ENCODE peak calls at places on chromosomes 12 and 14, in four cellular contexts. Z is tibial artery, U is endothelial cell of umbilical vein, N is H7. B is an unnamed sample. For H3K27me3, the result is how much of the 10 kb centered on the place peaks cover.

GRCh38 chr12:9649532-9649940 is 20.0 kb upstream of the CLEC2D start:
- DNase-seq in U (no peak), N (peak), Z (no peak), B (no peak)

GRCh38 chr12:7884687-7885086 is 12.0 kb upstream of the SLC2A14 start:
- DNase-seq in U (no peak), N (no peak), Z (no peak), B (no peak)

GRCh38 chr14:22555573-22556011 is 33.4 kb downstream of the DAD1 start:
- DNase-seq in U (no peak), N (no peak), Z (no peak), B (peak)

GRCh38 chr14:71610149-71610548 is 322.1 kb upstream of the RGS6 start:
- DNase-seq in Z (no peak), N (no peak), U (no peak), B (no peak)

GRCh38 chr12:7060353-7060954 is at the start of gene C1S:
- DNase-seq in U (peak), N (peak), Z (peak), B (peak)

GRCh38 chr12:96143392-96143791 is 50.8 kb upstream of the ELK3 start:
- DNase-seq in N (no peak), Z (no peak), U (no peak), B (no peak)

GRCh38 chr12:62915130-62915529 is 19.8 kb downstream of the PPM1H start:
- DNase-seq in Z (no peak), U (no peak), N (no peak), B (no peak)

GRCh38 chr12:26121841-26122680 is 2.8 kb downstream of the BHLHE41 start:
- DNase-seq in N (peak), Z (peak), U (peak), B (peak)

GRCh38 chr12:93689076-93689834 is 12.1 kb downstream of the CRADD start:
- DNase-seq in Z (no peak), N (no peak), U (no peak), B (peak)

GRCh38 chr14:58298880-58299664 is 717 bp downstream of the ARID4A start:
- DNase-seq in Z (peak), U (peak), N (peak), B (peak)

GRCh38 chr12:110107369-110108281 is 16.5 kb upstream of the IFT81 start:
- DNase-seq in N (no peak), U (peak), Z (peak), B (peak)

GRCh38 chr12:14961466-14962155 is at the start of gene ARHGDIB:
- DNase-seq in N (no peak), U (peak), Z (no peak), B (no peak)

GRCh38 chr14:63436286-63437098 is 106.7 kb downstream of the PPP2R5E start:
- DNase-seq in Z (no peak), N (no peak), U (no peak), B (no peak)

GRCh38 chr12:90978117-90978770 is 23.3 kb upstream of the CCER1 start:
- DNase-seq in N (no peak), Z (no peak), U (peak), B (peak)

GRCh38 chr14:62409909-62410308 is 635.3 kb downstream of the KCNH5 start:
- DNase-seq in U (no peak), N (no peak), Z (no peak), B (no peak)

GRCh38 chr14:46344327-46344937 is 307.1 kb downstream of the RPL10L start:
- DNase-seq in N (peak), Z (no peak), U (peak), B (no peak)

GRCh38 chr12:102685841-102686240 is 205.5 kb upstream of the IGF1 start:
- DNase-seq in N (no peak), Z (no peak), U (no peak), B (peak)

GRCh38 chr14:86596024-86596423 is 1066.1 kb downstream of the FLRT2 start:
- DNase-seq in U (no peak), N (no peak), Z (no peak), B (no peak)

GRCh38 chr12:121798807-121799174 is 5.0 kb upstream of the SETD1B start:
- DNase-seq in U (no peak), Z (no peak), N (no peak), B (no peak)

GRCh38 chr12:94571556-94571955 is 78.8 kb downstream of the TMCC3 start:
- DNase-seq in U (peak), Z (no peak), N (no peak), B (no peak)

GRCh38 chr14:81565441-81566290 is 32.0 kb upstream of the SEL1L start:
- DNase-seq in Z (no peak), U (peak), N (peak), B (peak)

GRCh38 chr14:64235652-64236640 is 58.2 kb downstream of the ESR2 start:
- DNase-seq in U (no peak), Z (no peak), N (no peak), B (no peak)

GRCh38 chr12:56518570-56518969 is 3.0 kb upstream of the RBMS2 start:
- DNase-seq in N (no peak), U (peak), Z (no peak), B (peak)

GRCh38 chr12:58976146-58976545 is 55.8 kb upstream of the LRIG3 start:
- DNase-seq in N (no peak), Z (no peak), U (no peak), B (no peak)

GRCh38 chr14:83463500-83464098 is 1929.9 kb upstream of the SEL1L start:
- DNase-seq in Z (no peak), N (peak), U (peak), B (no peak)

GRCh38 chr14:33602396-33602795 is 348.5 kb downstream of the EGLN3 start:
- DNase-seq in N (no peak), Z (no peak), U (no peak), B (no peak)

GRCh38 chr12:108638997-108639822 is 5.5 kb upstream of the SELPLG start:
- DNase-seq in U (no peak), Z (no peak), N (no peak), B (no peak)

GRCh38 chr14:33120966-33121365 is 182.3 kb downstream of the NPAS3 start:
- DNase-seq in Z (no peak), U (no peak), N (no peak), B (no peak)

GRCh38 chr14:63266106-63266505 is 52.6 kb downstream of the GPHB5 start:
- DNase-seq in Z (no peak), U (no peak), N (no peak), B (no peak)

GRCh38 chr14:92917041-92917940 is 5.7 kb upstream of the CHGA start:
- DNase-seq in Z (no peak), U (no peak), N (no peak), B (peak)
- H3K27me3 ChIP-seq in Z (under half), U (under half), N (under half), B (under half)

GRCh38 chr12:53989227-53990113 is 4.5 kb downstream of the HOXC10 start:
- DNase-seq in U (peak), N (no peak), Z (no peak), B (peak)

GRCh38 chr12:53986686-53987180 is 1.8 kb downstream of the HOXC10 start:
- DNase-seq in N (no peak), U (no peak), Z (no peak), B (peak)

GRCh38 chr12:53987748-53988147 is 2.8 kb downstream of the HOXC10 start:
- DNase-seq in Z (no peak), N (no peak), U (no peak), B (no peak)

GRCh38 chr12:53990311-53991076 is 5.5 kb downstream of the HOXC10 start:
- DNase-seq in Z (no peak), U (no peak), N (no peak), B (no peak)

GRCh38 chr12:53988519-53989226 is 3.7 kb downstream of the HOXC10 start:
- DNase-seq in N (no peak), U (no peak), Z (no peak), B (no peak)
- H3K27me3 ChIP-seq in N (half or more), U (half or more), Z (under half), B (under half)

GRCh38 chr14:99678198-99678597 is 5.9 kb upstream of the CYP46A1 start:
- DNase-seq in N (no peak), U (no peak), Z (peak), B (peak)

GRCh38 chr14:99679111-99679510 is 5.0 kb upstream of the CYP46A1 start:
- DNase-seq in Z (peak), U (no peak), N (no peak), B (peak)

GRCh38 chr14:99679996-99680395 is 4.1 kb upstream of the CYP46A1 start:
- DNase-seq in Z (peak), N (no peak), U (no peak), B (no peak)

GRCh38 chr14:99681101-99681831 is 2.8 kb upstream of the CYP46A1 start:
- DNase-seq in Z (peak), N (no peak), U (no peak), B (no peak)

GRCh38 chr14:99679543-99679942 is 4.6 kb upstream of the CYP46A1 start:
- DNase-seq in Z (peak), U (no peak), N (no peak), B (peak)
- H3K27me3 ChIP-seq in Z (under half), U (under half), N (under half), B (under half)

GRCh38 chr12:19506497-19506896 is 67.2 kb downstream of the AEBP2 start:
- DNase-seq in U (no peak), N (no peak), Z (no peak), B (no peak)
- H3K27me3 ChIP-seq in U (under half), N (under half), Z (under half), B (under half)

GRCh38 chr12:130162267-130162666 is at the start of gene FZD10:
- DNase-seq in U (no peak), Z (peak), N (peak), B (no peak)
- H3K27me3 ChIP-seq in U (under half), Z (half or more), N (half or more), B (under half)

DNA sequence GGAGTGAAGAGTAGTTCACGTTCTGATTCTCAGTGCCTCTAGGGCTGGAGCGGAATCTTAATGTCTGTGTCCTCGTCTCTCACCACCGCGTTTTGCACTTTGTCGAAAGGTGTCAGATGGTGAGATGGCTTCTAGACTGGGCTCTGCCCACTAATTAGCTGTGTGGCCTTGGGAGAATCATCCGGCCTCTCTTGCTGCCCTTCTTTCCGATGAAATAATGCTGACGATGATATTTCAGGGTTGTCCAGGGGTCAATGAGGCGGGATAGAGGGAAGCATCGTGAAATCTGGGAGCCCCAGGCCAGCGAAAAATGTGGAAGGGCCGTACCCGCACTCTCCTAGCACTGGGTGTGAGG is 805 bp upstream of the GALNT16 start:
- DNase-seq in Z (no peak), N (no peak), U (no peak), B (no peak)
- H3K27me3 ChIP-seq in Z (under half), N (half or more), U (under half), B (under half)

DNA sequence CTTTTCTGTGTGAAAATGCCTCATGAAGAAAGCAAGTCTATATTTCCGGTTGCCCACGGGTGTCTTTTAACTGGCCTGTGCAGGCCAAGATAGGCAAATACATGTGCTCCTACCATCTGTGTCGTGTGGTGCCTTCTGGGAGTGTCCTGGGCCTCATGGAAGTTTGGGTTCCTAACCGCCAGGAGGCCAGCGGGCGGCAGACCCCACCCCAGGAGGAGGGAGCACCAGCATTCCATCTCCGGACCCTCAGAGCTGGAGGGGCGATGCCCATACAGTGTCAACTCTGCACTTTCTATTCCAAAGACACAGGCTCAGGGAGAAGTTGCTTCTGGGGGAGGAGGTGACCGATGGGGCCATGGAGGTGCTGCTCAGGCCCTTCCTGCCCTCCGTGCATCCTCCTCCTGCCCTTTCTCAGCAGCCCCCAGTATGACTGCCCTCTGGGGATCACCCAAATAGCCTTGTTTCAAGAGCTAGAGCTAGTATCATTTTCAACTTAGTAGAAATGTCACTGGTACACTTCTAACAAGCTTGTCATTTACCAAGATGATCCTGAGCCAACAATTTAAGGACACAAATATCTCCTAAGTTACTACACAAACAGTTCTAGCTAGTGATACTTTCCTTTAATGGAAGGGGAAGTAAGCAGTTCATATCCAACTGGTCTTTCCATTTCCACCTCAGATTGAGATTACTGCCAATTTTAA is 17.8 kb downstream of the CCDC92 start:
- DNase-seq in Z (no peak), N (peak), U (no peak), B (no peak)
- H3K27me3 ChIP-seq in Z (under half), N (under half), U (under half), B (under half)

DNA sequence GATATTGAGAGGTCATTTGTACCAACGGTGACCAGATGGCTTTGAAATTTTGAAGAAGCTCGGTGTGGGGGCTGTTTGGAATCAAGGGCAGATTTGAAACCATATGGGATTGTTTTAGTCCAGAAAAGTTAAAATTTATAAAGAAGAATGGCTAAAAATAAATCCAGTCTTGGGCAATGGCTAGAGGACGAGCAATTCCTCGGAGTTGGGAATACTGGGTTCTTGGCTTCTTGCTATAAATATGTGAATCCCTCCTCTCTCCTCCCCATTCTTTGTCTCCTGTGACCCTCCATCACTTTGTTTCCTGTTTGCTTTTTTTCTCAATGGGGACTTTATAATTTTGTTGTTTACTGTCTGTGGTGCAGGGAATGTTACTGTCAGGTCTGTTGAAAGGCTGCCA is 272.9 kb upstream of the NOVA1 start:
- DNase-seq in Z (no peak), N (no peak), U (no peak), B (no peak)
- H3K27me3 ChIP-seq in Z (under half), N (under half), U (under half), B (under half)

DNA sequence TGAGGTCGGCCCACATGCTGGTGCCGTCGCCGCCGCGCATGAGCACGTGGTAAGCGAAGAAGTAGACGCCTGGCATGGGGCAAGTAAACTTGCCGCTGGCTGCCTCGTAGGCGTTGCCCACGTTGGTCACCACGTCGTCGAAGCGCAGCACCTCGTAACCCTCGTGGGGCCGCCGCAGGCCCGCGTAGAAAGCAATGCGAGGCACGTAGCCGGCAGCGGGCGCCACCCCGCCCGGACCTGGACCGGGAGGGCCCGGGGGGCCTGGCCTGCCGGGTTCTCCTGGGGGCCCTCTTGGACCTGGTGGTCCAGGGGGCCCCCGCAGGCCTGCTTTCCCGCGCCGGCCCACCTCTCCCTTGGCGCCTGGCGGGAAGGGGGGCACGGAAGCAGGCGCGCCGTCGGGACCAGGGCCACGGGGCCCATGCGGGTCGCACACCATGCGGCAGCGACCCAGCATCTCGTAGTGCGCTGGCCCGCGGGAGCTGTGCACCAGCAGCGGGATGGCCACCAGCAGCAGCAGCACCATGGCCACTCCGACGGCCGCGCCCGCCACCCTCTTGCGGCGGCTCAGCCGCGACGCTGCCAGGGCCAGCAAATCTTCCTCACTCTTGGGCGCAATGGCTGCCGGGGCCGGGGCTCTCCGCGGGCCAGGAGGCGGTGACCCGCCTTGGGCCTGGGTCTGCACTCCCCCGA is 888 bp downstream of the C1QL4 start:
- DNase-seq in N (peak), U (no peak), Z (no peak), B (peak)
- H3K27me3 ChIP-seq in N (half or more), U (half or more), Z (half or more), B (under half)

GRCh38 chr12:132465269-132466190 is 24.4 kb upstream of the FBRSL1 start:
- DNase-seq in N (no peak), Z (no peak), U (no peak), B (peak)

GRCh38 chr12:132469423-132469822 is 20.5 kb upstream of the FBRSL1 start:
- DNase-seq in Z (no peak), N (no peak), U (no peak), B (no peak)

GRCh38 chr12:132464820-132465219 is 25.1 kb upstream of the FBRSL1 start:
- DNase-seq in Z (no peak), N (no peak), U (no peak), B (no peak)

GRCh38 chr12:132462778-132463177 is 27.2 kb upstream of the FBRSL1 start:
- DNase-seq in Z (no peak), U (no peak), N (no peak), B (no peak)

DNA sequence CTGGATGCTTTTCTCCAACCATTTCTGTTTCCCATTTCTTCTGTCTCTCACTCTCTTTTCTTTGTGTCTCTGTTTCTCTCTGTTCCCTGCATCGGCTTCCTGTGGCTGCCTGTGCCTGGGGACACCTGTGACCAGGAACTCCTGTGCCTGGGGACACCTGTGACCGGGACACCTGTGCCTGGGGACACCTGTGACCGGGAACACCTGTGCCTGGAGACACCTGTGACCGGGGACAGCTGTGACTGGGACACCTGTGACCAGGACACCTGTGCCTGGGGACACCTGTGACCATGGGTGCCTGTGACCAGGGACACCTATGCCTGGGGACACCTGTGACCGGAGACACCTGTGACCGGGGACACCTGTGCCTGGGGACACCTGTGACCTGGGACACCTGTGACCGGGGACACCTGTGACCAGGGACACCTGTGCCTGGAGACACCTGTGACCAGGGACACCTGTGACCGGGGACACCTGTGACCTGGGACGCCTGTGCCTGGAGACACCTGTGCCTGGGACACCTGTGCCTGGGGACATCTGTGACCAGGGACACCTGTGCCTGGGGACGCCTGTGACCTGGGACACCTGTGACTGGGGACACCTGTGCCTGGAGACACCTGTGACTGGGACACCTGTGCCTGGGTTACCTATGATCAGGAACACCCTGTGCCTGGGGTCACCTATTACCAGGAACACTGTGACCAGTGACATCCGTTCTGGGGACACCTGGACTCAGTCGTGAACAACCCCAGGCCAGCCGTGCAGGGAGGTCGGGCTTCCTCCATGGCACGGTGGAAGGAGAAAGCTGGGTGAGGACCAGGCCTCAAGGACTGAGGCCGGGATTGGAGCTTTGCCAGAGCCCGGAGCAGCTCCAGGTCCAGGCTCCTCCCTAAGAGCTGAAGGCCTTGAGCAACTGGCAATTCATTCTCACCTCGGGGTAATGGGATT is 23.4 kb upstream of the FBRSL1 start:
- DNase-seq in N (no peak), Z (no peak), U (no peak), B (no peak)
- H3K27me3 ChIP-seq in N (under half), Z (half or more), U (under half), B (under half)